ENCODE peak calls at places on chromosomes 1 and 21, in eight cellular contexts. One of them, this sample, is unnamed.

GRCh38 chr1:221939598-221939997 is 197.7 kb upstream of the DUSP10 start:
- DNase-seq in hepatocyte: no peak
- DNase-seq in endodermal cell: no peak
- DNase-seq in astrocyte: no peak
- DNase-seq in ascending aorta: no peak
- DNase-seq in fibroblast of lung: no peak
- DNase-seq in IMR-90: no peak
- DNase-seq in neural progenitor cell: no peak
- DNase-seq in this sample: no peak

GRCh38 chr1:161439280-161440232 is 65.7 kb upstream of the FCGR2A start:
- DNase-seq in hepatocyte: peak
- DNase-seq in endodermal cell: peak
- DNase-seq in astrocyte: no peak
- DNase-seq in ascending aorta: no peak
- DNase-seq in fibroblast of lung: peak
- DNase-seq in IMR-90: peak
- DNase-seq in neural progenitor cell: no peak
- DNase-seq in this sample: peak

GRCh38 chr1:103529746-103530145 is 4.2 kb downstream of the RNPC3 start:
- DNase-seq in hepatocyte: peak
- DNase-seq in endodermal cell: peak
- DNase-seq in astrocyte: peak
- DNase-seq in ascending aorta: no peak
- DNase-seq in fibroblast of lung: no peak
- DNase-seq in IMR-90: peak
- DNase-seq in neural progenitor cell: peak
- DNase-seq in this sample: no peak

GRCh38 chr1:88678405-88678804 is 5.7 kb upstream of the PKN2 start:
- DNase-seq in hepatocyte: peak
- DNase-seq in endodermal cell: no peak
- DNase-seq in astrocyte: no peak
- DNase-seq in ascending aorta: no peak
- DNase-seq in fibroblast of lung: no peak
- DNase-seq in IMR-90: no peak
- DNase-seq in neural progenitor cell: no peak
- DNase-seq in this sample: no peak

GRCh38 chr1:216045400-216045799 is 377.8 kb downstream of the USH2A start:
- DNase-seq in hepatocyte: no peak
- DNase-seq in endodermal cell: no peak
- DNase-seq in astrocyte: peak
- DNase-seq in ascending aorta: no peak
- DNase-seq in fibroblast of lung: peak
- DNase-seq in IMR-90: peak
- DNase-seq in neural progenitor cell: no peak
- DNase-seq in this sample: no peak

GRCh38 chr21:31316488-31317169 is 27.4 kb downstream of the TIAM1 start:
- DNase-seq in hepatocyte: no peak
- DNase-seq in endodermal cell: peak
- DNase-seq in astrocyte: peak
- DNase-seq in ascending aorta: no peak
- DNase-seq in fibroblast of lung: no peak
- DNase-seq in IMR-90: peak
- DNase-seq in neural progenitor cell: no peak
- DNase-seq in this sample: no peak

GRCh38 chr1:223503348-223503747 is 110.1 kb downstream of the CCDC185 start:
- DNase-seq in hepatocyte: no peak
- DNase-seq in endodermal cell: no peak
- DNase-seq in astrocyte: no peak
- DNase-seq in ascending aorta: no peak
- DNase-seq in fibroblast of lung: no peak
- DNase-seq in IMR-90: no peak
- DNase-seq in neural progenitor cell: no peak
- DNase-seq in this sample: no peak

GRCh38 chr21:44648557-44649311 is 2.5 kb downstream of the KRTAP10-11 start:
- DNase-seq in hepatocyte: no peak
- DNase-seq in endodermal cell: no peak
- DNase-seq in astrocyte: no peak
- DNase-seq in ascending aorta: no peak
- DNase-seq in fibroblast of lung: no peak
- DNase-seq in IMR-90: no peak
- DNase-seq in neural progenitor cell: no peak
- DNase-seq in this sample: no peak

GRCh38 chr1:147772540-147772939 is 12.1 kb upstream of the GJA5 start:
- DNase-seq in hepatocyte: no peak
- DNase-seq in endodermal cell: no peak
- DNase-seq in astrocyte: no peak
- DNase-seq in ascending aorta: no peak
- DNase-seq in fibroblast of lung: no peak
- DNase-seq in IMR-90: no peak
- DNase-seq in neural progenitor cell: no peak
- DNase-seq in this sample: no peak

GRCh38 chr1:109828756-109829505 is 65.2 kb upstream of the EPS8L3 start:
- DNase-seq in hepatocyte: no peak
- DNase-seq in endodermal cell: peak
- DNase-seq in astrocyte: peak
- DNase-seq in ascending aorta: no peak
- DNase-seq in fibroblast of lung: no peak
- DNase-seq in IMR-90: peak
- DNase-seq in neural progenitor cell: no peak
- DNase-seq in this sample: no peak

GRCh38 chr1:23188434-23188884 is 19.8 kb upstream of the LUZP1 start:
- DNase-seq in hepatocyte: peak
- DNase-seq in endodermal cell: no peak
- DNase-seq in astrocyte: no peak
- DNase-seq in ascending aorta: no peak
- DNase-seq in fibroblast of lung: no peak
- DNase-seq in IMR-90: no peak
- DNase-seq in neural progenitor cell: no peak
- DNase-seq in this sample: no peak

GRCh38 chr1:199302554-199302953 is 663.7 kb downstream of the PTPRC start:
- DNase-seq in hepatocyte: no peak
- DNase-seq in endodermal cell: no peak
- DNase-seq in astrocyte: peak
- DNase-seq in ascending aorta: no peak
- DNase-seq in fibroblast of lung: no peak
- DNase-seq in IMR-90: peak
- DNase-seq in neural progenitor cell: no peak
- DNase-seq in this sample: no peak

GRCh38 chr1:54299037-54299436 is 99.1 kb downstream of the MRPL37 start:
- DNase-seq in hepatocyte: no peak
- DNase-seq in endodermal cell: no peak
- DNase-seq in astrocyte: no peak
- DNase-seq in ascending aorta: no peak
- DNase-seq in fibroblast of lung: no peak
- DNase-seq in IMR-90: no peak
- DNase-seq in neural progenitor cell: peak
- DNase-seq in this sample: no peak

GRCh38 chr1:204464174-204464573 is 30.4 kb downstream of the PIK3C2B start:
- DNase-seq in hepatocyte: no peak
- DNase-seq in endodermal cell: no peak
- DNase-seq in astrocyte: no peak
- DNase-seq in ascending aorta: no peak
- DNase-seq in fibroblast of lung: no peak
- DNase-seq in IMR-90: no peak
- DNase-seq in neural progenitor cell: no peak
- DNase-seq in this sample: no peak

GRCh38 chr1:31038360-31038759 is 27.2 kb downstream of the PUM1 start:
- DNase-seq in hepatocyte: peak
- DNase-seq in endodermal cell: no peak
- DNase-seq in astrocyte: peak
- DNase-seq in ascending aorta: no peak
- DNase-seq in fibroblast of lung: peak
- DNase-seq in IMR-90: peak
- DNase-seq in neural progenitor cell: no peak
- DNase-seq in this sample: no peak

GRCh38 chr1:156868341-156868740 is 7.7 kb downstream of the NTRK1 start:
- DNase-seq in hepatocyte: no peak
- DNase-seq in endodermal cell: no peak
- DNase-seq in astrocyte: no peak
- DNase-seq in ascending aorta: no peak
- DNase-seq in fibroblast of lung: no peak
- DNase-seq in IMR-90: no peak
- DNase-seq in neural progenitor cell: no peak
- DNase-seq in this sample: no peak

GRCh38 chr1:180533571-180533987 is 25.2 kb upstream of the OVAAL start:
- DNase-seq in hepatocyte: peak
- DNase-seq in endodermal cell: peak
- DNase-seq in astrocyte: no peak
- DNase-seq in ascending aorta: no peak
- DNase-seq in fibroblast of lung: peak
- DNase-seq in IMR-90: peak
- DNase-seq in neural progenitor cell: peak
- DNase-seq in this sample: peak

GRCh38 chr1:55938376-55938850 is 641.0 kb downstream of the PLPP3 start:
- DNase-seq in hepatocyte: no peak
- DNase-seq in endodermal cell: no peak
- DNase-seq in astrocyte: no peak
- DNase-seq in ascending aorta: no peak
- DNase-seq in fibroblast of lung: no peak
- DNase-seq in IMR-90: no peak
- DNase-seq in neural progenitor cell: no peak
- DNase-seq in this sample: no peak

DNA sequence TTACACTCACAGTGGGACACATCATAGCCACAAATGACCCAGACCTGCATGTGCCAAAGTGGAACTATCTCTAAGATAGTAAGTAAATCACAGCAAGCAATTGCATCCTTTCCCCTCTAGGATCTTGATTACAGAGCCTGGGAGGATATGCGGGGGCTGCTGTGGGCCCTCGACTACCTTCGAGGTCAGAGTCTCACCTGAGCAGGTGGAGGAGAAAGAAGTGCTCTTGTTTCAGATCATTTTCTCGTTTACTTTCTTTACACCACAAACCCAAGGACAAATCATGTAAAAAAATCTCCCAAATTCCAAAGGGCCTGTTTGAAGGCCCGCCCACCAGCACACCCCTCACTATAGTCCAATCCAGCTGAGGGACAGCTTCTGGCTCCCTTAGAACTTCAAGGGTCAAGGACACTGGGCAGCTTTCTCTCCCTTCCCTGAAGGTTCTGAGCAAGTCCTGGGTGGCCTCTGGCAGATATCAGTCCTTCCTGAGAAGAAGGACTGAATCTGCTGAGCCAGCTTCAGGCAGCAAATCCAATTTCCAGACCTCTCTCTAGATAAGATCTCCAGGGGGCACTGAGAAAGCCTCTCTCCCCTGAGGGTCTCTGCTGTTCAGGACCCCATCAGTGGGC is 5.6 kb downstream of the STK40 start:
- DNase-seq in hepatocyte: no peak
- DNase-seq in endodermal cell: no peak
- DNase-seq in astrocyte: no peak
- DNase-seq in ascending aorta: no peak
- DNase-seq in fibroblast of lung: no peak
- DNase-seq in IMR-90: no peak
- DNase-seq in neural progenitor cell: no peak
- DNase-seq in this sample: no peak
- H3K27ac ChIP-seq in hepatocyte: peak
- H3K27ac ChIP-seq in endodermal cell: no peak
- H3K27ac ChIP-seq in astrocyte: no peak
- H3K27ac ChIP-seq in ascending aorta: peak
- H3K27ac ChIP-seq in fibroblast of lung: no peak
- H3K27ac ChIP-seq in IMR-90: no peak
- H3K27ac ChIP-seq in neural progenitor cell: no peak
- H3K27ac ChIP-seq in this sample: peak

DNA sequence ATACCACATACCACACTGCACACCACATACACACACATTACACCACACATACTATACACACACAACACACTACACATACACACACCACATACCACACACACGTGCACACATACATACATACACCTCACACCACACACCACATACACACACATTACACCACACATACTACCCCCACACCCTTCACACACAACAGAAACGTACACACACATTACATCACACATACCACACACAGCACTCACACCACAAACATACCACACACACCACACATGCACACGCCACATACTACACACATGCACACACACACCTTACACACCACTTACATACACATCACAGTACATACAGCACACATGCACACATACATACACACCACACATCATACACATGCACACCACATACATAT is 28.5 kb downstream of the RAB7B start:
- DNase-seq in hepatocyte: no peak
- DNase-seq in endodermal cell: no peak
- DNase-seq in astrocyte: no peak
- DNase-seq in ascending aorta: no peak
- DNase-seq in fibroblast of lung: no peak
- DNase-seq in IMR-90: no peak
- DNase-seq in neural progenitor cell: no peak
- DNase-seq in this sample: no peak
- H3K4me3 ChIP-seq in hepatocyte: no peak
- H3K4me3 ChIP-seq in endodermal cell: no peak
- H3K4me3 ChIP-seq in astrocyte: no peak
- H3K4me3 ChIP-seq in ascending aorta: no peak
- H3K4me3 ChIP-seq in fibroblast of lung: no peak
- H3K4me3 ChIP-seq in IMR-90: no peak
- H3K4me3 ChIP-seq in neural progenitor cell: no peak
- H3K4me3 ChIP-seq in this sample: no peak

GRCh38 chr1:111203681-111204210 is 3.3 kb upstream of the DENND2D start:
- DNase-seq in hepatocyte: peak
- DNase-seq in endodermal cell: no peak
- DNase-seq in astrocyte: peak
- DNase-seq in ascending aorta: peak
- DNase-seq in fibroblast of lung: peak
- DNase-seq in IMR-90: no peak
- DNase-seq in neural progenitor cell: no peak
- DNase-seq in this sample: peak
- H3K27ac ChIP-seq in hepatocyte: peak
- H3K27ac ChIP-seq in endodermal cell: no peak
- H3K27ac ChIP-seq in astrocyte: no peak
- H3K27ac ChIP-seq in ascending aorta: peak
- H3K27ac ChIP-seq in fibroblast of lung: no peak
- H3K27ac ChIP-seq in IMR-90: no peak
- H3K27ac ChIP-seq in neural progenitor cell: no peak
- H3K27ac ChIP-seq in this sample: peak

GRCh38 chr1:18947570-18947969 is 8.9 kb downstream of the IFFO2 start:
- DNase-seq in hepatocyte: no peak
- DNase-seq in endodermal cell: peak
- DNase-seq in astrocyte: no peak
- DNase-seq in ascending aorta: no peak
- DNase-seq in fibroblast of lung: no peak
- DNase-seq in IMR-90: no peak
- DNase-seq in neural progenitor cell: no peak
- DNase-seq in this sample: no peak

GRCh38 chr1:18949689-18950414 is 6.6 kb downstream of the IFFO2 start:
- DNase-seq in hepatocyte: no peak
- DNase-seq in endodermal cell: peak
- DNase-seq in astrocyte: peak
- DNase-seq in ascending aorta: no peak
- DNase-seq in fibroblast of lung: peak
- DNase-seq in IMR-90: peak
- DNase-seq in neural progenitor cell: peak
- DNase-seq in this sample: no peak

GRCh38 chr1:18950415-18951026 is 6.0 kb downstream of the IFFO2 start:
- DNase-seq in hepatocyte: no peak
- DNase-seq in endodermal cell: no peak
- DNase-seq in astrocyte: no peak
- DNase-seq in ascending aorta: peak
- DNase-seq in fibroblast of lung: no peak
- DNase-seq in IMR-90: no peak
- DNase-seq in neural progenitor cell: no peak
- DNase-seq in this sample: peak

GRCh38 chr1:18948048-18948912 is 8.2 kb downstream of the IFFO2 start:
- DNase-seq in hepatocyte: no peak
- DNase-seq in endodermal cell: no peak
- DNase-seq in astrocyte: peak
- DNase-seq in ascending aorta: peak
- DNase-seq in fibroblast of lung: no peak
- DNase-seq in IMR-90: no peak
- DNase-seq in neural progenitor cell: no peak
- DNase-seq in this sample: peak

GRCh38 chr1:18948913-18949688 is 7.4 kb downstream of the IFFO2 start:
- DNase-seq in hepatocyte: peak
- DNase-seq in endodermal cell: no peak
- DNase-seq in astrocyte: peak
- DNase-seq in ascending aorta: no peak
- DNase-seq in fibroblast of lung: peak
- DNase-seq in IMR-90: peak
- DNase-seq in neural progenitor cell: peak
- DNase-seq in this sample: no peak
- H3K4me3 ChIP-seq in hepatocyte: no peak
- H3K4me3 ChIP-seq in endodermal cell: no peak
- H3K4me3 ChIP-seq in astrocyte: peak
- H3K4me3 ChIP-seq in ascending aorta: peak
- H3K4me3 ChIP-seq in fibroblast of lung: no peak
- H3K4me3 ChIP-seq in IMR-90: no peak
- H3K4me3 ChIP-seq in neural progenitor cell: no peak
- H3K4me3 ChIP-seq in this sample: peak

This sample was measured in CD4-positive, CD25-positive, alpha-beta regulatory T cell.